ENCODE peak calls at places on chromosome 9, in five cellular contexts. H is HCT116, T is SK-N-SH, S is K562, E is HepG2. V is an unnamed sample.
A peak's percentile ranks its signal among the peaks of the same experiment; 100 is the strongest.

GRCh38 chr9:98916660-98917059 is 27.0 kb upstream of the COL15A1 start:
- DNase-seq in E (no peak), T (no peak), H (no peak), S (peak; percentile 88), V (no peak)

GRCh38 chr9:138066049-138066448 is 188.5 kb downstream of the CACNA1B start:
- DNase-seq in E (no peak), H (no peak), T (no peak), S (no peak), V (no peak)

GRCh38 chr9:107620801-107621200 is 131.2 kb upstream of the KLF4 start:
- DNase-seq in S (no peak), H (no peak), T (no peak), E (no peak), V (no peak)

GRCh38 chr9:36138901-36139300 is 2.4 kb downstream of the GLIPR2 start:
- DNase-seq in H (no peak), T (no peak), S (no peak), E (no peak), V (no peak)

GRCh38 chr9:123511326-123511974 is 155.5 kb downstream of the CRB2 start:
- DNase-seq in T (no peak), H (no peak), S (no peak), E (no peak), V (no peak)

GRCh38 chr9:137116728-137117127 is 2.2 kb upstream of the DPP7 start:
- DNase-seq in S (no peak), T (no peak), H (no peak), E (peak; percentile 70), V (no peak)

GRCh38 chr9:101479337-101480045 is 43.9 kb upstream of the ALDOB start:
- DNase-seq in H (no peak), S (no peak), T (no peak), E (no peak), V (no peak)

GRCh38 chr9:92170848-92171247 is 55.6 kb upstream of the SPTLC1 start:
- DNase-seq in T (no peak), E (no peak), H (no peak), S (no peak), V (no peak)

GRCh38 chr9:133581553-133582343 is 27.4 kb downstream of the FAM163B start:
- DNase-seq in T (peak; percentile 89), H (no peak), S (no peak), E (no peak), V (no peak)

GRCh38 chr9:113154471-113154870 is 3.7 kb downstream of the SLC31A2 start:
- DNase-seq in E (no peak), T (no peak), H (no peak), S (no peak), V (no peak)

GRCh38 chr9:34558341-34558740 is 31.2 kb downstream of the CNTFR start:
- DNase-seq in H (no peak), E (no peak), T (no peak), S (no peak), V (no peak)

GRCh38 chr9:37229882-37230482 is 109.6 kb downstream of the ZCCHC7 start:
- DNase-seq in H (peak; percentile 56), S (no peak), E (no peak), T (no peak), V (no peak)

GRCh38 chr9:94805585-94805984 is 79.1 kb downstream of the AOPEP start:
- DNase-seq in S (no peak), H (peak; percentile 33), T (peak; percentile 35), E (no peak), V (peak; percentile 31)

GRCh38 chr9:16425572-16425971 is 444.9 kb downstream of the BNC2 start:
- DNase-seq in T (no peak), H (no peak), S (no peak), E (no peak), V (no peak)

GRCh38 chr9:85263288-85263687 is 478.5 kb downstream of the AGTPBP1 start:
- DNase-seq in S (no peak), T (no peak), E (no peak), H (no peak), V (no peak)

GRCh38 chr9:4237748-4238511 is 61.9 kb downstream of the GLIS3 start:
- DNase-seq in H (no peak), T (no peak), S (no peak), E (no peak), V (no peak)

GRCh38 chr9:113417370-113417769 is 6.8 kb downstream of the C9orf43 start:
- DNase-seq in H (no peak), T (no peak), S (no peak), E (no peak), V (no peak)

GRCh38 chr9:89387970-89388867 is 69.9 kb downstream of the SECISBP2 start:
- DNase-seq in T (no peak), H (no peak), S (no peak), E (peak; percentile 65), V (no peak)

GRCh38 chr9:124475158-124475867 is 25.1 kb downstream of the ADGRD2 start:
- DNase-seq in H (no peak), S (no peak), T (peak; percentile 65), E (no peak), V (no peak)

GRCh38 chr9:137064027-137064879 is 6.1 kb downstream of the SAPCD2 start:
- DNase-seq in S (no peak), E (peak; percentile 41), T (peak; percentile 89), H (no peak), V (no peak)

GRCh38 chr9:127720865-127721227 is 5.0 kb downstream of the TTC16 start:
- DNase-seq in S (no peak), H (no peak), E (no peak), T (no peak), V (no peak)

GRCh38 chr9:107584186-107584585 is 94.6 kb upstream of the KLF4 start:
- DNase-seq in H (no peak), T (no peak), S (no peak), E (no peak), V (no peak)

GRCh38 chr9:32380944-32381343 is 3.5 kb upstream of the ACO1 start:
- DNase-seq in S (no peak), T (no peak), H (no peak), E (no peak), V (no peak)

GRCh38 chr9:76686756-76687155 is 77.5 kb upstream of the PCA3 start:
- DNase-seq in E (no peak), H (no peak), T (no peak), S (no peak), V (no peak)

GRCh38 chr9:79383096-79383495 is 188.7 kb upstream of the TLE4 start:
- DNase-seq in H (no peak), S (no peak), E (no peak), T (no peak), V (no peak)

GRCh38 chr9:6040077-6040476 is 24.7 kb upstream of the RANBP6 start:
- DNase-seq in T (no peak), S (no peak), E (no peak), H (no peak), V (no peak)

GRCh38 chr9:137383453-137384115 is 39.4 kb downstream of the EXD3 start:
- DNase-seq in H (no peak), S (no peak), T (no peak), E (no peak), V (no peak)

GRCh38 chr9:133893191-133893994 is 98.7 kb downstream of the VAV2 start:
- DNase-seq in S (no peak), T (no peak), E (no peak), H (no peak), V (no peak)

GRCh38 chr9:89006308-89006707 is 15.0 kb downstream of the S1PR3 start:
- DNase-seq in T (peak; percentile 44), S (no peak), E (no peak), H (no peak), V (no peak)

GRCh38 chr9:114791312-114791711 is 14.5 kb downstream of the TNFSF15 start:
- DNase-seq in S (no peak), T (no peak), E (no peak), H (no peak), V (no peak)
- TF ChIP-seq ZBTB33 in S (no peak), T (no peak), E (no peak), H (no peak), V (no peak)

DNA sequence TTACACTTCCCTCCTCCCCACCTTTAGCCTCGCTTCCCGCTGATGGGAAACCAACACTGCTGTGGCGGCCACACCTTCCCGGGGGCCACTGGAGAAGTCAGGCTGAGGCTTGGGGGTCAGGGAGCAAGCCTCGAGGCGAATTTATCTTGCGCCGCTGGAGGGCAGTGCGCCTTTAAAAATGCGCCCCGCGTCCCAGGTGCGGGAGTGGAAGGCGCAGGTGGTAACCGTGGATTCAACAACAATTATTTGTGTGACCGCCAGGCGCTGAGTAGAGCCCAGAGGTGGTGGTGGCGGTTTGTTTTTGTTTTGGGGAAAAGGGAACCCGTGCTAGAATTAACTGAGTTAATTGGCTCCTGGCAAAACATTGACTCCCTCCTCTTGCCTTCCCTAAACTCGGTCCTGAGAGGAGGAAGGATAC is 1.1 kb downstream of the CFAP77 start:
- DNase-seq in T (peak; percentile 67), S (peak; percentile 71), H (peak; percentile 68), E (peak; percentile 54), V (no peak)
- TF ChIP-seq CTCF in T (peak; percentile 53), S (peak; percentile 85), H (peak; percentile 93), E (peak; percentile 92), V (peak; percentile 80)

DNA sequence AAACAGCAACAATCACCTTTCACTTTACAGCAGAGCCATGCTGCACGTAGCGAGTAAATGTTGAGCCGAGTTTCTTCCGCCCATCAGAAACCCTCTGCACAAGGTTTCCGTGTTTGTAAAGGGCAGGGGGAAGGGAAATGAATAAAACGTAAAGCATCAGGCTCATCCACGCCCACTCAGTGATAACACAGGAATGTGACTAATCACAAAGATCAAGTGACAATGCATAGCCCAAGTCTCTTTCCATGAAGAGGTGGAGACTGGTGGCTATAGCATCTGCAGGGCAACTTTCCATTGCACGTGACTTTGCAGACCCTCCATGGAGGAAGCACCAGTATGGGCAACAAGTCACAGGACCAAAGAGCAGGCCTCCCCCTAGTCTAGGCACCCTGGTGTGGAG is 56.6 kb downstream of the CAMSAP1 start:
- DNase-seq in T (no peak), H (no peak), E (no peak), S (no peak), V (no peak)
- TF ChIP-seq ZBTB33 in T (no peak), H (no peak), E (no peak), S (no peak), V (no peak)

GRCh38 chr9:21317956-21318923 is 13.1 kb upstream of the IFNA5 start:
- DNase-seq in S (no peak), T (peak; percentile 30), E (peak; percentile 24), H (no peak), V (no peak)
- TF ChIP-seq CTCF in S (no peak), T (peak; percentile 77), E (peak; percentile 70), H (peak; percentile 54), V (peak; percentile 74)

DNA sequence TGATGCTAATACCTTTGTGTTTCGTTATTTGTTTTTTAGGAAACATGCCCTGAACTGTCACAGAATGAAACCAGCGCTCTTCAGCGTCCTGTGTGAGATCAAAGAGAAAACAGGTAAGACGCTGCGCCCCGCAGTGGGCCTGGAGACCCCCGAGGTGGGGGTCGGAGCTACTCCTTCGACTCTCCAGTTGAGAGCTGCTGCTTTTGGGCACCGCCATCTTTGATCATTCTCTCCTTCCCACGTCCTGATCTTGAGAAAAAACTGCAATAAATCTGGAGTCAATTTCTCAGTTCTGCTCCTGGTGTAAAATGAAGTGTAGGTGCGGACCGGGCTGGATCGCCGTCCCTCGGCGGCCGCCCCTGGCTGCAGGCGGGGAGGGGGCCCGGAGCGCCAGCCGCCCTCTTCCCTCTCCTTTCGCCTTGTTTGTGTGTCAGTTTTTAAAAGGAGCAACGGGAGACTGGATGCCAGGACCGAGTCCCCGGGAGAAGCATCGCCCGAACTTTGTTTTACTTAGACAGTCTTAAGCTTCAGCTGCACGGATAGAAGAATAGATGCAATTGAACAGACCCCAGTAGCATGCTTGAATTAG is 1.4 kb downstream of the PBX3 start:
- DNase-seq in T (peak; percentile 29), H (no peak), S (no peak), E (no peak), V (no peak)
- TF ChIP-seq ZBTB33 in T (no peak), H (no peak), S (no peak), E (no peak), V (no peak)